ENCODE peak calls at places on chromosomes 7 and 10, in nine cellular contexts. S, Z, D, B, U, E, R, K and H are unnamed samples.

GRCh38 chr7:47720141-47720906 is 138.4 kb upstream of the TNS3 start:
- DNase-seq in S (peak; percentile 55), Z (peak; percentile 56), D (no peak), B (no peak), U (no peak), E (peak; percentile 63), R (no peak), K (no peak), H (no peak)

GRCh38 chr7:148914208-148914777 is 30.2 kb upstream of the EZH2 start:
- DNase-seq in S (peak; percentile 42), Z (no peak), D (peak; percentile 19), B (peak; percentile 28), U (no peak), E (no peak), R (no peak), K (no peak), H (peak; percentile 49)

GRCh38 chr7:30225863-30226361 is 58.5 kb upstream of the ZNRF2 start:
- DNase-seq in S (peak; percentile 84), Z (peak; percentile 48), D (no peak), B (no peak), U (peak; percentile 22), E (peak; percentile 34), R (no peak), K (no peak), H (peak; percentile 65)

GRCh38 chr10:112215342-112215774 is 31.8 kb upstream of the GPAM start:
- DNase-seq in S (no peak), Z (no peak), D (no peak), B (no peak), U (no peak), E (no peak), R (no peak), K (no peak), H (no peak)

GRCh38 chr10:58662314-58662713 is 149.6 kb downstream of the BICC1 start:
- DNase-seq in S (no peak), Z (no peak), D (no peak), B (no peak), U (no peak), E (no peak), R (no peak), K (no peak), H (no peak)

GRCh38 chr7:5667391-5667790 is 114.1 kb downstream of the RNF216 start:
- DNase-seq in S (no peak), Z (no peak), D (no peak), B (no peak), U (no peak), E (no peak), R (no peak), K (no peak), H (no peak)

GRCh38 chr10:114083040-114083439 is 39.4 kb downstream of the ADRB1 start:
- DNase-seq in S (peak; percentile 69), Z (no peak), D (no peak), B (no peak), U (no peak), E (no peak), R (no peak), K (no peak), H (no peak)

GRCh38 chr10:70985824-70986336 is 97.5 kb upstream of the PCBD1 start:
- DNase-seq in S (peak; percentile 74), Z (no peak), D (no peak), B (no peak), U (no peak), E (peak; percentile 54), R (no peak), K (peak; percentile 19), H (no peak)

GRCh38 chr10:64635906-64636305 is 1114.7 kb downstream of the REEP3 start:
- DNase-seq in S (no peak), Z (no peak), D (no peak), B (no peak), U (no peak), E (no peak), R (no peak), K (no peak), H (no peak)

GRCh38 chr10:119818889-119819270 is 53.8 kb downstream of the MCMBP start:
- DNase-seq in S (no peak), Z (no peak), D (no peak), B (no peak), U (no peak), E (no peak), R (no peak), K (no peak), H (no peak)

GRCh38 chr10:128316327-128316726 is 190.1 kb upstream of the MKI67 start:
- DNase-seq in S (no peak), Z (no peak), D (no peak), B (no peak), U (no peak), E (no peak), R (no peak), K (no peak), H (no peak)

GRCh38 chr7:128351296-128352123 is 7.8 kb upstream of the RBM28 start:
- DNase-seq in S (no peak), Z (peak; percentile 21), D (no peak), B (no peak), U (peak; percentile 47), E (no peak), R (no peak), K (no peak), H (no peak)

GRCh38 chr10:125026974-125027735 is 85.2 kb downstream of the ZRANB1 start:
- DNase-seq in S (no peak), Z (no peak), D (no peak), B (no peak), U (no peak), E (no peak), R (no peak), K (no peak), H (no peak)

GRCh38 chr10:97335188-97335619 is 675 bp upstream of the FRAT2 start:
- DNase-seq in S (no peak), Z (no peak), D (no peak), B (no peak), U (no peak), E (no peak), R (no peak), K (no peak), H (no peak)

GRCh38 chr10:14325325-14325955 is 5.3 kb downstream of the FRMD4A start:
- DNase-seq in S (no peak), Z (peak; percentile 22), D (peak; percentile 45), B (no peak), U (peak; percentile 70), E (no peak), R (peak; percentile 33), K (no peak), H (peak; percentile 32)

GRCh38 chr10:16967000-16967865 is 150.0 kb upstream of the RSU1 start:
- DNase-seq in S (no peak), Z (no peak), D (no peak), B (no peak), U (no peak), E (no peak), R (no peak), K (no peak), H (no peak)

GRCh38 chr7:107392811-107393210 is 77.0 kb upstream of the GPR22 start:
- DNase-seq in S (no peak), Z (no peak), D (no peak), B (no peak), U (no peak), E (no peak), R (no peak), K (no peak), H (no peak)

GRCh38 chr7:145845345-145845744 is 271.3 kb upstream of the CNTNAP2 start:
- DNase-seq in S (no peak), Z (no peak), D (no peak), B (no peak), U (no peak), E (peak; percentile 25), R (no peak), K (no peak), H (no peak)

GRCh38 chr10:97204826-97205679 is 19.3 kb upstream of the SLIT1 start:
- DNase-seq in S (no peak), Z (no peak), D (no peak), B (no peak), U (peak; percentile 39), E (no peak), R (no peak), K (no peak), H (no peak)

GRCh38 chr10:19767876-19768275 is 48.4 kb upstream of the PLXDC2 start:
- DNase-seq in S (no peak), Z (no peak), D (no peak), B (no peak), U (no peak), E (no peak), R (no peak), K (no peak), H (no peak)

GRCh38 chr10:84543077-84543476 is 214.7 kb downstream of the CCSER2 start:
- DNase-seq in S (no peak), Z (no peak), D (no peak), B (no peak), U (no peak), E (no peak), R (no peak), K (no peak), H (no peak)

GRCh38 chr10:29119374-29119773 is 169.5 kb upstream of the LYZL1 start:
- DNase-seq in S (no peak), Z (peak; percentile 19), D (no peak), B (no peak), U (peak; percentile 38), E (peak; percentile 48), R (no peak), K (peak; percentile 9), H (no peak)

GRCh38 chr7:137454169-137455166 is 110.9 kb upstream of the PTN start:
- DNase-seq in S (peak; percentile 45), Z (no peak), D (no peak), B (no peak), U (no peak), E (peak; percentile 65), R (no peak), K (no peak), H (peak; percentile 28)

GRCh38 chr7:27148776-27149641 is 1.4 kb upstream of the HOXA6 start:
- DNase-seq in S (peak; percentile 43), Z (no peak), D (no peak), B (no peak), U (no peak), E (no peak), R (no peak), K (no peak), H (no peak)

GRCh38 chr10:126502481-126502880 is 114.2 kb upstream of the ADAM12 start:
- DNase-seq in S (no peak), Z (no peak), D (no peak), B (no peak), U (no peak), E (no peak), R (no peak), K (no peak), H (no peak)